ENCODE peak calls at places on chromosomes 5 and 9, in nine cellular contexts. B is MM.1S; W is dorsolateral prefrontal cortex; F is GM12865; K is sigmoid colon; M is naive thymus-derived CD4-positive, alpha-beta T cell; D is HTR-8/SVneo; Q is foreskin keratinocyte; P is globus pallidus. V is an unnamed sample.

GRCh38 chr5:9284272-9284671 is 261.6 kb downstream of the SEMA5A start:
- DNase-seq in B (no peak), W (no peak), F (no peak), K (no peak), M (no peak), D (no peak), Q (no peak), P (no peak), V (no peak)

GRCh38 chr5:122182491-122182921 is 53.2 kb downstream of the ZNF474 start:
- DNase-seq in B (no peak), W (peak; percentile 72), F (no peak), K (peak; percentile 74), M (no peak), D (no peak), Q (peak; percentile 85), P (peak; percentile 18), V (peak; percentile 70)

GRCh38 chr9:3880851-3881250 is 355.1 kb upstream of the RFX3 start:
- DNase-seq in B (no peak), W (no peak), F (no peak), K (no peak), M (no peak), D (no peak), Q (peak; percentile 81), P (no peak), V (no peak)

GRCh38 chr5:142699105-142699720 is 13.3 kb upstream of the FGF1 start:
- DNase-seq in B (peak; percentile 69), W (peak; percentile 93), F (peak; percentile 71), K (peak; percentile 93), M (peak; percentile 53), D (peak; percentile 82), Q (peak; percentile 25), P (peak; percentile 91), V (peak; percentile 81)

GRCh38 chr9:108363321-108363720 is 492.5 kb downstream of the ACTL7B start:
- DNase-seq in B (no peak), W (no peak), F (no peak), K (no peak), M (no peak), D (no peak), Q (no peak), P (no peak), V (no peak)

GRCh38 chr9:114450833-114451706 is 54.2 kb downstream of the WHRN start:
- DNase-seq in B (peak; percentile 57), W (no peak), F (peak; percentile 15), K (no peak), M (no peak), D (no peak), Q (no peak), P (no peak), V (no peak)

GRCh38 chr9:112831281-112831851 is 59.3 kb downstream of the SLC46A2 start:
- DNase-seq in B (no peak), W (no peak), F (no peak), K (no peak), M (no peak), D (no peak), Q (no peak), P (no peak), V (peak; percentile 40)

GRCh38 chr5:63854076-63854475 is 108.2 kb downstream of the HTR1A start:
- DNase-seq in B (no peak), W (no peak), F (no peak), K (no peak), M (no peak), D (no peak), Q (no peak), P (no peak), V (no peak)

GRCh38 chr9:130665029-130665430 is 636 bp downstream of the PRDM12 start:
- DNase-seq in B (no peak), W (no peak), F (no peak), K (no peak), M (no peak), D (no peak), Q (no peak), P (no peak), V (no peak)

GRCh38 chr9:113492343-113493079 is 29.0 kb downstream of the RGS3 start:
- DNase-seq in B (no peak), W (peak; percentile 32), F (no peak), K (peak; percentile 48), M (no peak), D (no peak), Q (no peak), P (no peak), V (no peak)

GRCh38 chr9:101449071-101449721 is 13.6 kb upstream of the ALDOB start:
- DNase-seq in B (peak; percentile 88), W (peak; percentile 77), F (peak; percentile 60), K (peak; percentile 79), M (peak; percentile 1), D (peak; percentile 67), Q (peak; percentile 21), P (peak; percentile 64), V (peak; percentile 69)

GRCh38 chr5:74519679-74520078 is 120.8 kb downstream of the ENC1 start:
- DNase-seq in B (no peak), W (no peak), F (no peak), K (no peak), M (no peak), D (no peak), Q (no peak), P (no peak), V (no peak)

GRCh38 chr9:3241290-3241689 is 284.5 kb downstream of the RFX3 start:
- DNase-seq in B (no peak), W (no peak), F (no peak), K (no peak), M (no peak), D (no peak), Q (no peak), P (peak; percentile 11), V (no peak)

GRCh38 chr9:127525426-127526188 is 74.3 kb downstream of the LRSAM1 start:
- DNase-seq in B (peak; percentile 25), W (no peak), F (peak; percentile 42), K (no peak), M (no peak), D (no peak), Q (no peak), P (no peak), V (no peak)

GRCh38 chr5:139273572-139274264 is 19.8 kb upstream of the MATR3 start:
- DNase-seq in B (peak; percentile 88), W (peak; percentile 75), F (peak; percentile 95), K (peak; percentile 94), M (peak; percentile 77), D (peak; percentile 94), Q (peak; percentile 69), P (peak; percentile 89), V (peak; percentile 68)

GRCh38 chr9:16309350-16310271 is 560.9 kb downstream of the BNC2 start:
- DNase-seq in B (no peak), W (no peak), F (no peak), K (peak; percentile 81), M (no peak), D (no peak), Q (no peak), P (no peak), V (no peak)

GRCh38 chr5:179553875-179554274 is 3.5 kb downstream of the RUFY1 start:
- DNase-seq in B (no peak), W (no peak), F (no peak), K (no peak), M (no peak), D (peak; percentile 34), Q (no peak), P (no peak), V (no peak)

GRCh38 chr9:98960409-98960808 is 16.7 kb downstream of the COL15A1 start:
- DNase-seq in B (no peak), W (no peak), F (no peak), K (no peak), M (no peak), D (no peak), Q (no peak), P (no peak), V (no peak)

GRCh38 chr5:90119531-90119940 is 290.0 kb downstream of the CETN3 start:
- DNase-seq in B (no peak), W (no peak), F (no peak), K (no peak), M (no peak), D (no peak), Q (no peak), P (no peak), V (no peak)

GRCh38 chr9:98334796-98335195 is 79.3 kb upstream of the TBC1D2 start:
- DNase-seq in B (no peak), W (no peak), F (no peak), K (no peak), M (no peak), D (no peak), Q (no peak), P (no peak), V (no peak)

GRCh38 chr5:74394924-74395880 is 245.3 kb downstream of the ENC1 start:
- DNase-seq in B (peak; percentile 92), W (no peak), F (peak; percentile 44), K (no peak), M (no peak), D (no peak), Q (peak; percentile 98), P (no peak), V (no peak)

GRCh38 chr5:137402436-137403187 is 96.5 kb downstream of the SPOCK1 start:
- DNase-seq in B (no peak), W (no peak), F (no peak), K (no peak), M (no peak), D (no peak), Q (no peak), P (no peak), V (no peak)

GRCh38 chr9:73148447-73148937 is 3.2 kb upstream of the ANXA1 start:
- DNase-seq in B (no peak), W (no peak), F (no peak), K (no peak), M (no peak), D (no peak), Q (no peak), P (no peak), V (no peak)

GRCh38 chr9:98222885-98223640 is 30.6 kb upstream of the CORO2A start:
- DNase-seq in B (no peak), W (no peak), F (no peak), K (peak; percentile 34), M (no peak), D (peak; percentile 92), Q (peak; percentile 99), P (no peak), V (peak; percentile 80)

GRCh38 chr9:130746434-130747212 is 53.0 kb downstream of the EXOSC2 start:
- DNase-seq in B (no peak), W (no peak), F (no peak), K (no peak), M (no peak), D (no peak), Q (no peak), P (no peak), V (no peak)